ENCODE peak calls at places on chromosomes 7 and 10, in five cellular contexts. O is BJ, T is M059J, N is MM.1S, I is esophagus muscularis mucosa. S is an unnamed sample.

GRCh38 chr7:26213821-26214515 is 12.4 kb downstream of the CBX3 start:
- DNase-seq in O (no peak), T (no peak), N (no peak), I (no peak), S (no peak)

GRCh38 chr10:35940067-35940989 is 298.2 kb upstream of the FZD8 start:
- DNase-seq in O (no peak), T (no peak), N (no peak), I (peak; percentile 39), S (no peak)

GRCh38 chr10:11288302-11288701 is 270.6 kb downstream of the CELF2 start:
- DNase-seq in O (no peak), T (no peak), N (no peak), I (peak; percentile 57), S (no peak)

GRCh38 chr10:68135922-68136718 is 26.8 kb downstream of the MYPN start:
- DNase-seq in O (peak; percentile 90), T (peak; percentile 94), N (no peak), I (no peak), S (no peak)

GRCh38 chr10:42769653-42770052 is 12.9 kb upstream of the BMS1 start:
- DNase-seq in O (no peak), T (peak; percentile 31), N (no peak), I (peak; percentile 26), S (no peak)

GRCh38 chr7:78607099-78607498 is 808.5 kb downstream of the PHTF2 start:
- DNase-seq in O (no peak), T (no peak), N (no peak), I (no peak), S (no peak)

GRCh38 chr7:159142204-159142603 is 2.5 kb downstream of the VIPR2 start:
- DNase-seq in O (no peak), T (no peak), N (no peak), I (no peak), S (no peak)

GRCh38 chr7:107505997-107506682 is 36.3 kb downstream of the GPR22 start:
- DNase-seq in O (no peak), T (peak; percentile 39), N (no peak), I (no peak), S (no peak)

GRCh38 chr7:106840342-106840741 is 24.7 kb upstream of the PIK3CG start:
- DNase-seq in O (peak; percentile 70), T (peak; percentile 91), N (no peak), I (no peak), S (no peak)

GRCh38 chr7:108838143-108838542 is 268.5 kb downstream of the DNAJB9 start:
- DNase-seq in O (no peak), T (no peak), N (no peak), I (no peak), S (no peak)

GRCh38 chr10:103651783-103652476 is 158.4 kb downstream of the NEURL1 start:
- DNase-seq in O (no peak), T (no peak), N (no peak), I (no peak), S (no peak)

GRCh38 chr10:35822316-35822715 is 180.2 kb upstream of the FZD8 start:
- DNase-seq in O (no peak), T (peak; percentile 26), N (no peak), I (no peak), S (no peak)

GRCh38 chr10:99595770-99596465 is 24.3 kb downstream of the SLC25A28 start:
- DNase-seq in O (no peak), T (peak; percentile 25), N (no peak), I (no peak), S (no peak)

S was measured in activated T-helper 9 cell treated with anti-CD3 and anti-CD28 coated beads, Interleukin-2, amount 50 U/mL, for 16 hours.